ENCODE peak calls at places on chromosomes 16 and 17, in four cellular contexts. S, G, H and X are unnamed samples.

GRCh38 chr17:47967607-47968252 is 3.2 kb upstream of the CDK5RAP3 start:
- DNase-seq in H (no peak), G (no peak), S (no peak), X (no peak)

GRCh38 chr17:21124096-21124495 is 2.7 kb upstream of the DHRS7B start:
- DNase-seq in S (no peak), H (no peak), G (no peak), X (no peak)

GRCh38 chr17:57561072-57561861 is 183.8 kb downstream of the CCDC182 start:
- DNase-seq in G (no peak), S (no peak), H (no peak), X (no peak)

GRCh38 chr16:2774161-2774891 is 2.8 kb downstream of the ELOB start:
- DNase-seq in H (no peak), S (no peak), G (no peak), X (no peak)

GRCh38 chr17:43350888-43351361 is 47.9 kb upstream of the ARL4D start:
- DNase-seq in S (no peak), G (no peak), H (no peak), X (no peak)

GRCh38 chr17:6000426-6000825 is 69.8 kb upstream of the WSCD1 start:
- DNase-seq in S (no peak), G (no peak), H (no peak), X (no peak)

GRCh38 chr16:10964891-10965326 is 20.5 kb downstream of the CLEC16A start:
- DNase-seq in H (no peak), G (no peak), S (no peak), X (no peak)

GRCh38 chr16:84599528-84600202 is 18.2 kb downstream of the COTL1 start:
- DNase-seq in S (no peak), H (no peak), G (peak), X (peak)

GRCh38 chr16:73171380-73171779 is 123.5 kb upstream of the ZFHX3 start:
- DNase-seq in G (no peak), S (no peak), H (no peak), X (no peak)

GRCh38 chr16:53915452-53916160 is 211.7 kb downstream of the FTO start:
- DNase-seq in S (no peak), H (no peak), G (no peak), X (no peak)

GRCh38 chr16:67104845-67105244 is 4.9 kb upstream of the PHAF1 start:
- DNase-seq in S (no peak), G (no peak), H (no peak), X (no peak)

GRCh38 chr17:4836221-4836620 is 3.1 kb downstream of the MINK1 start:
- DNase-seq in S (no peak), G (no peak), H (no peak), X (no peak)

GRCh38 chr17:73137376-73137775 is 27.4 kb upstream of the SSTR2 start:
- DNase-seq in S (no peak), H (no peak), G (no peak), X (no peak)

GRCh38 chr16:66936462-66936861 is 1.1 kb downstream of the CES2 start:
- DNase-seq in S (no peak), H (no peak), G (no peak), X (no peak)

GRCh38 chr17:17300624-17301568 is 2.3 kb upstream of the NT5M start:
- DNase-seq in G (peak), H (peak), S (peak), X (no peak)

GRCh38 chr16:85720319-85720637 is 30.6 kb downstream of the C16orf74 start:
- DNase-seq in G (no peak), S (no peak), H (no peak), X (no peak)

GRCh38 chr17:75784473-75785015 is at the start of gene UNK:
- DNase-seq in G (peak), S (peak), H (peak), X (peak)

GRCh38 chr16:55836158-55836611 is 3.3 kb upstream of the CES1 start:
- DNase-seq in G (no peak), S (no peak), H (no peak), X (no peak)

GRCh38 chr16:12539185-12539929 is 264.3 kb downstream of the CPPED1 start:
- DNase-seq in S (no peak), H (no peak), G (no peak), X (no peak)

GRCh38 chr16:9238346-9238745 is 146.9 kb downstream of the HAPSTR1 start:
- DNase-seq in S (no peak), H (no peak), G (no peak), X (no peak)

GRCh38 chr16:4588961-4589360 is 25.7 kb downstream of the UBALD1 start:
- DNase-seq in H (no peak), S (no peak), G (no peak), X (no peak)

GRCh38 chr16:84675423-84675822 is 24.4 kb upstream of the USP10 start:
- DNase-seq in S (no peak), H (no peak), G (no peak), X (no peak)

GRCh38 chr17:63445571-63446217 is 412 bp downstream of the CYB561 start:
- DNase-seq in G (peak), S (no peak), H (peak), X (no peak)

GRCh38 chr17:17495448-17496188 is 577 bp downstream of the RASD1 start:
- DNase-seq in S (no peak), G (peak), H (no peak), X (no peak)

GRCh38 chr17:74690409-74690825 is 22.3 kb downstream of the CD300LF start:
- DNase-seq in H (no peak), G (no peak), S (no peak), X (no peak)

GRCh38 chr17:5931611-5932010 is 138.6 kb upstream of the WSCD1 start:
- DNase-seq in H (no peak), G (peak), S (no peak), X (no peak)

GRCh38 chr16:85963746-85964370 is 64.9 kb downstream of the IRF8 start:
- DNase-seq in H (no peak), G (no peak), S (no peak), X (no peak)

GRCh38 chr16:19210175-19210924 is 42.3 kb downstream of the SYT17 start:
- DNase-seq in H (no peak), S (no peak), G (no peak), X (no peak)

GRCh38 chr17:2797632-2798031 is 1.4 kb downstream of the RAP1GAP2 start:
- DNase-seq in S (no peak), H (no peak), G (no peak), X (no peak)

GRCh38 chr16:29675811-29676643 is 3.0 kb upstream of the QPRT start:
- DNase-seq in S (no peak), G (no peak), H (no peak), X (no peak)

GRCh38 chr16:24013054-24013636 is 177.4 kb downstream of the PRKCB start:
- DNase-seq in S (no peak), H (no peak), G (no peak), X (no peak)

GRCh38 chr17:75808905-75809621 is 24.5 kb downstream of the UNK start:
- DNase-seq in H (no peak), G (no peak), S (no peak), X (no peak)

GRCh38 chr16:56116577-56116964 is 74.7 kb upstream of the GNAO1 start:
- DNase-seq in G (no peak), H (no peak), S (no peak), X (no peak)

GRCh38 chr17:13619462-13619861 is 17.7 kb upstream of the HS3ST3A1 start:
- DNase-seq in G (no peak), H (no peak), S (no peak), X (no peak)

GRCh38 chr16:76265434-76266045 is 11.7 kb upstream of the CNTNAP4 start:
- DNase-seq in S (no peak), G (peak), H (peak), X (no peak)
- TF ChIP-seq CTCF in S (peak), G (peak), H (peak), X (peak)

GRCh38 chr17:71467719-71468118 is 653.1 kb upstream of the SOX9 start:
- DNase-seq in S (no peak), H (no peak), G (no peak), X (no peak)

GRCh38 chr17:71470062-71470461 is 650.8 kb upstream of the SOX9 start:
- DNase-seq in H (no peak), S (no peak), G (no peak), X (no peak)

DNA sequence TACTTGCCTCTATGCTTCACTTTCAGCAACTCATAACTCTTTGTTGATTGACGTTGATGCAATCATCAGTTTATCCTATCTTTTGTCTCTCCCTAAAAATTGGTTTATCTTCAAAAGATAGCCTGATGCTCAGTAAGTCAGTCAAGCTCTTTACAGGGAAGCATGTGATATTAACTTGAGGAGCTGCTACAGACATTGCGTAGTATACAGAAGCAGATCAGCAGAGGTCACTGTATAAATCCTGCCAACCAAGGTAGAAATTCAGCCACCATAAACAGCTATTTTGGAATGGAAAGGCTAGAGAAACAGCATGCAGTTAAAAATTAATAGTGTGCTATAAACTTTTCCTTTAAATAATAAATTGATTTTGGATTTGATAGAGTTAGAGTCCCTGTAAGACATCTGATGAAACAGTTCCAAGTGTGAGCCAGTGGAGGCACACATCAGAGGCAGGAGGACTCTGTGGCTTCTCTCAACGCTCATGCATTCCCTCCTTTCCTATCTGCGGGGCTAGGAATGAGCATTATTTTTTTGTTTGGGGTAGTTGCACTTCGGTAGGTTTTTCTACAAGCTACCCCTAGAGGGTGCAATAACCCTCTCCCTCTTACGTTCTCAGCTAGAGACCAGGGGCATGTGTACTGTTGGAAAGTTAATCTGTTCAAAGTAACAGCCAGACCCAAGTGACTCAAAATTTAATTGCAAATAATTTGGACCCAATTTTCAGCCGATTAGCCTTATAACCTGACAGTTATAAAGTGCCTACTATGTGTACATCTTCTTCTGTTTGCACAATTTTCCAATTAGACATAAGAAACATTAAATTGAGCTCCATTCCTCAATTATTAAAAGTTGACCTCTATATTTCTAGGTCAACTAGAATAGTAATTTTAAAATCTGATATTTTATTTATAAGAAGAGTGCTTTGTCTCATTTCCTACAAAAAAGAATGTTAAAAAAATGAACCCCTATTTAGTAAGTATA is 647.7 kb upstream of the SOX9 start:
- DNase-seq in H (no peak), G (peak), S (no peak), X (no peak)
- TF ChIP-seq CTCF in H (peak), G (peak), S (peak), X (peak)

GRCh38 chr16:35102780-35103403 is 1643.5 kb downstream of the TP53TG3F start:
- DNase-seq in S (no peak), H (no peak), G (no peak), X (no peak)
- TF ChIP-seq CTCF in S (no peak), H (no peak), G (no peak), X (no peak)

GRCh38 chr17:80652751-80653330 is 108.2 kb downstream of the RPTOR start:
- DNase-seq in G (no peak), S (no peak), H (no peak), X (no peak)

GRCh38 chr17:80649672-80650338 is 105.2 kb downstream of the RPTOR start:
- DNase-seq in G (peak), H (peak), S (no peak), X (no peak)

GRCh38 chr17:80650751-80651173 is 106.1 kb downstream of the RPTOR start:
- DNase-seq in H (no peak), G (no peak), S (no peak), X (no peak)

GRCh38 chr17:80649200-80649644 is 104.6 kb downstream of the RPTOR start:
- DNase-seq in H (no peak), G (no peak), S (no peak), X (no peak)

DNA sequence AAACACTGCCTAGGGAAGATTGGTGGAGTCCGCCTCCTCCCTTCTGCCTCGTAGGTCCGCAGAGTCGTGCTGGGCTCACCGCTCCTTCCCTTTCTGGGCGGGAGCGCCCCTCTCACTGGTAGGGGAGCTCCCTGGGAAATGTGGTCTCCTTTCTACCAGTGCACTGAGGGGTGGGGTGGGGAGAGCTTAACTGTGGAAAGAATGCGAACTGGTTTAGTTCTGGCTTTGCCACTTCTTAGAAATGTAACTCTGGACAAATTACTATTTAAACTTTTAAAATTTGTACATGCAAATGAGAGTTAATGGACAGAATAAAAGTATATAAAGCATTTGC is 105.7 kb downstream of the RPTOR start:
- DNase-seq in H (no peak), S (no peak), G (no peak), X (no peak)
- TF ChIP-seq CTCF in H (no peak), S (no peak), G (no peak), X (no peak)

GRCh38 chr17:80248894-80249710 is 11.6 kb upstream of the RNF213 start:
- DNase-seq in S (no peak), G (no peak), H (no peak), X (no peak)

GRCh38 chr17:80248001-80248893 is 12.4 kb upstream of the RNF213 start:
- DNase-seq in H (no peak), G (no peak), S (no peak), X (no peak)

GRCh38 chr17:80246266-80246681 is 14.4 kb upstream of the RNF213 start:
- DNase-seq in G (no peak), H (no peak), S (no peak), X (no peak)

GRCh38 chr17:80246726-80247125 is 13.9 kb upstream of the RNF213 start:
- DNase-seq in H (no peak), S (no peak), G (no peak), X (no peak)

GRCh38 chr17:80247561-80247960 is 13.1 kb upstream of the RNF213 start:
- DNase-seq in S (no peak), G (no peak), H (no peak), X (no peak)
- TF ChIP-seq CTCF in S (no peak), G (no peak), H (no peak), X (no peak)

GRCh38 chr17:36072431-36073121 is 8.5 kb downstream of the CCL18 start:
- DNase-seq in G (peak), S (peak), H (peak), X (no peak)
- TF ChIP-seq CTCF in G (peak), S (peak), H (peak), X (peak)

GRCh38 chr17:28412131-28412530 is 6.1 kb upstream of the SLC46A1 start:
- DNase-seq in S (no peak), G (no peak), H (no peak), X (no peak)

GRCh38 chr17:28413804-28414203 is 7.8 kb upstream of the SLC46A1 start:
- DNase-seq in S (no peak), H (no peak), G (no peak), X (no peak)

GRCh38 chr17:28415886-28416285 is 9.9 kb upstream of the SLC46A1 start:
- DNase-seq in S (no peak), G (no peak), H (no peak), X (no peak)

GRCh38 chr17:28421775-28422305 is 15.8 kb upstream of the SLC46A1 start:
- DNase-seq in H (no peak), G (no peak), S (no peak), X (no peak)

GRCh38 chr17:28416703-28417311 is 10.8 kb upstream of the SLC46A1 start:
- DNase-seq in G (peak), S (peak), H (no peak), X (no peak)
- TF ChIP-seq CTCF in G (peak), S (peak), H (peak), X (peak)

DNA sequence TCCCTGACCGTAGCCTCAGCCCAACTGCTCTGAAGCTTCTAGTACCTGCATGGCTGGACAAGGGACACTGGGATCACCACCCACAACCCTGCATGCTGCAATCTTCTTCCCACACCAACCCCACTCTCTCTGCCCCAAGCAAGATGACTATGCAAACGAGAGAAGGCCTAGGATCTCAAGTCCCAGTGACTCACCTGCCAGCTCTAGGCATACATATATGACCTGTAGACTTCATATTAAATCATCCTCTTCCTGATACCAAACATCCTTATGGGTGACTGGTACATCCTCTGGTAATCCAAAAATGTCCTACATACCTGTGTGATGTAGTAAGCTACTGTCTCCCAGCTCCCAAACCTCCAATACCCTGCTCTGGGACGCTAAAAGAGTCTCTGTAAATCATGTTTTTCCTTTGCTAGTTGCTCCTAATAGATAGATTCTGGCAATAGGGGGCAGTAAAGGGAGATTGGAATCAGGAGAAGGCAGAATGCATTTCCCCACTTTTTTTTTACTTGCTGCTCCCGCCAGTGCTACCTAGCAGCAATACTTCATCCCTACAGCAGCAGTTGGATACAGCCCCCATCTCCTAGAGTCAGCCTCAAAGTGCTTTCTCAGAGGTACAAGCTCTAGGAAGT is 43.4 kb upstream of the SOX9 start:
- DNase-seq in S (no peak), G (no peak), H (no peak), X (no peak)
- TF ChIP-seq CTCF in S (peak), G (no peak), H (no peak), X (no peak)